ENCODE peak calls at places on chromosomes 5 and 9, in four cellular contexts. F, D, H and M are unnamed samples.

GRCh38 chr9:120663380-120663779 is 50.9 kb downstream of the MEGF9 start:
- DNase-seq in H (no peak), D (no peak), F (no peak), M (no peak)

GRCh38 chr9:16532681-16533450 is 337.6 kb downstream of the BNC2 start:
- DNase-seq in F (no peak), H (no peak), D (peak; percentile 79), M (no peak)

GRCh38 chr5:16265141-16265540 is 85.5 kb upstream of the MARCHF11 start:
- DNase-seq in D (no peak), F (no peak), H (no peak), M (no peak)

GRCh38 chr9:121927636-121928035 is 165.5 kb downstream of the TTLL11 start:
- DNase-seq in F (no peak), H (no peak), D (no peak), M (no peak)

GRCh38 chr5:104817127-104817526 is 1254.5 kb upstream of the NUDT12 start:
- DNase-seq in D (no peak), H (no peak), F (no peak), M (no peak)

GRCh38 chr9:33809506-33809905 is 7.5 kb upstream of the UBE2R2 start:
- DNase-seq in F (no peak), H (no peak), D (no peak), M (no peak)

GRCh38 chr5:132258102-132259060 is 885 bp downstream of the PDLIM4 start:
- DNase-seq in D (no peak), F (no peak), H (no peak), M (no peak)

GRCh38 chr9:131656356-131657030 is 83.4 kb downstream of the RAPGEF1 start:
- DNase-seq in F (no peak), D (no peak), H (no peak), M (peak; percentile 85)

GRCh38 chr9:14153310-14153720 is 160.6 kb downstream of the NFIB start:
- DNase-seq in D (no peak), H (no peak), F (no peak), M (no peak)

GRCh38 chr5:75707911-75708509 is 9.2 kb downstream of the POC5 start:
- DNase-seq in H (no peak), D (no peak), F (no peak), M (no peak)

GRCh38 chr5:170791325-170791954 is 7.9 kb downstream of the GABRP start:
- DNase-seq in D (peak; percentile 26), H (no peak), F (no peak), M (no peak)

GRCh38 chr5:126516133-126516532 is 78.9 kb downstream of the ALDH7A1 start:
- DNase-seq in H (peak; percentile 14), F (no peak), D (no peak), M (no peak)

GRCh38 chr5:150497989-150498317 is 10.0 kb upstream of the NDST1 start:
- DNase-seq in D (no peak), H (no peak), F (no peak), M (no peak)

GRCh38 chr9:84315278-84315877 is 25.2 kb downstream of the SLC28A3 start:
- DNase-seq in D (no peak), H (peak; percentile 24), F (peak; percentile 20), M (no peak)

GRCh38 chr5:138972836-138973235 is 97.7 kb upstream of the LRRTM2 start:
- DNase-seq in D (no peak), H (no peak), F (no peak), M (no peak)

GRCh38 chr5:113246371-113246870 is 188.4 kb downstream of the TSSK1B start:
- DNase-seq in D (no peak), H (no peak), F (no peak), M (no peak)

GRCh38 chr9:128249558-128249913 is 26.3 kb downstream of the GOLGA2 start:
- DNase-seq in D (no peak), F (no peak), H (no peak), M (no peak)

GRCh38 chr5:102666164-102666951 is 88.7 kb upstream of the PAM start:
- DNase-seq in D (no peak), H (no peak), F (no peak), M (no peak)

GRCh38 chr9:130607640-130608420 is 28.5 kb downstream of the FUBP3 start:
- DNase-seq in F (no peak), H (no peak), D (peak; percentile 9), M (no peak)

GRCh38 chr5:67094476-67095300 is 101.9 kb downstream of the CD180 start:
- DNase-seq in F (no peak), H (no peak), D (peak; percentile 47), M (peak; percentile 58)

GRCh38 chr5:110865400-110866094 is 126.7 kb downstream of the SLC25A46 start:
- DNase-seq in H (no peak), D (no peak), F (no peak), M (no peak)

GRCh38 chr9:27108981-27109541 is at the start of gene TEK:
- DNase-seq in H (no peak), D (no peak), F (no peak), M (no peak)

GRCh38 chr9:13447551-13448422 is 168.3 kb upstream of the MPDZ start:
- DNase-seq in F (no peak), H (no peak), D (no peak), M (no peak)

GRCh38 chr9:95724253-95724991 is 151.1 kb upstream of the ERCC6L2 start:
- DNase-seq in F (peak; percentile 17), H (no peak), D (no peak), M (no peak)

GRCh38 chr9:91198405-91198804 is 163.3 kb downstream of the AUH start:
- DNase-seq in H (no peak), F (no peak), D (no peak), M (no peak)

GRCh38 chr5:41345295-41345694 is 132.0 kb upstream of the C6 start:
- DNase-seq in H (no peak), F (no peak), D (no peak), M (no peak)

GRCh38 chr9:91945277-91946074 is 4.6 kb downstream of the ROR2 start:
- DNase-seq in F (no peak), H (no peak), D (no peak), M (no peak)

GRCh38 chr9:132788378-132788777 is 89.7 kb downstream of the AK8 start:
- DNase-seq in F (no peak), D (no peak), H (no peak), M (no peak)

GRCh38 chr9:82490019-82490499 is 501.5 kb downstream of the SPATA31D1 start:
- DNase-seq in F (no peak), D (no peak), H (no peak), M (no peak)

GRCh38 chr5:88883566-88884434 is 816 bp upstream of the MEF2C start:
- DNase-seq in D (peak; percentile 53), H (peak; percentile 39), F (no peak), M (peak; percentile 84)

GRCh38 chr9:131675437-131676022 is 64.3 kb downstream of the RAPGEF1 start:
- DNase-seq in H (no peak), D (no peak), F (no peak), M (no peak)

GRCh38 chr9:112487008-112487798 is 576 bp downstream of the KIAA1958 start:
- DNase-seq in F (peak; percentile 19), D (no peak), H (peak; percentile 32), M (peak; percentile 89)

GRCh38 chr9:5305741-5306140 is 1.2 kb upstream of the RLN2 start:
- DNase-seq in H (no peak), D (no peak), F (no peak), M (no peak)

GRCh38 chr5:92309336-92309991 is 926.3 kb upstream of the ARRDC3 start:
- DNase-seq in D (peak; percentile 28), H (no peak), F (no peak), M (no peak)

GRCh38 chr9:126773004-126773607 is 31.7 kb upstream of the ZBTB43 start:
- DNase-seq in F (no peak), H (no peak), D (no peak), M (no peak)

GRCh38 chr9:116101516-116101915 is 52.1 kb upstream of the PAPPA start:
- DNase-seq in D (peak; percentile 70), F (no peak), H (no peak), M (no peak)

GRCh38 chr5:56259002-56259511 is 25.9 kb upstream of the ANKRD55 start:
- DNase-seq in F (no peak), H (no peak), D (peak; percentile 85), M (no peak)